ENCODE peak calls at places on chromosomes 5 and 9, in six cellular contexts. A is kidney epithelial cell, O is T-helper 9 cell, X is DMS 273 treated with DMSO at 0.1 percent for 48 hours, Z is neural progenitor cell, G is anterior cingulate cortex. F is an unnamed sample.

GRCh38 chr9:94861589-94862241 is 135.2 kb downstream of the AOPEP start:
- DNase-seq in A (no peak), O (no peak), X (no peak), Z (no peak), G (no peak), F (no peak)

GRCh38 chr5:34001231-34001935 is 6.5 kb downstream of the AMACR start:
- DNase-seq in A (peak; percentile 39), O (no peak), X (peak; percentile 70), Z (peak; percentile 29), G (peak; percentile 21), F (no peak)

GRCh38 chr5:138543730-138544104 is 681 bp upstream of the ETF1 start:
- DNase-seq in A (no peak), O (no peak), X (no peak), Z (no peak), G (no peak), F (no peak)

GRCh38 chr9:17402309-17402708 is 176.6 kb upstream of the SH3GL2 start:
- DNase-seq in A (no peak), O (no peak), X (peak; percentile 15), Z (peak; percentile 60), G (no peak), F (no peak)

GRCh38 chr9:71987471-71988371 is 72.7 kb downstream of the C9orf57 start:
- DNase-seq in A (no peak), O (no peak), X (no peak), Z (no peak), G (no peak), F (no peak)

GRCh38 chr9:92808726-92809451 is 44.3 kb upstream of the BICD2 start:
- DNase-seq in A (peak; percentile 12), O (peak; percentile 36), X (peak; percentile 23), Z (peak; percentile 92), G (peak; percentile 18), F (no peak)

GRCh38 chr5:142246263-142246662 is 78.6 kb downstream of the SPRY4 start:
- DNase-seq in A (no peak), O (no peak), X (no peak), Z (no peak), G (peak; percentile 2), F (peak; percentile 24)

GRCh38 chr9:131020388-131020787 is 11.4 kb downstream of the LAMC3 start:
- DNase-seq in A (peak; percentile 52), O (no peak), X (no peak), Z (no peak), G (no peak), F (no peak)

GRCh38 chr9:22722492-22722891 is 275.9 kb downstream of the DMRTA1 start:
- DNase-seq in A (no peak), O (no peak), X (no peak), Z (no peak), G (no peak), F (no peak)

GRCh38 chr5:31638748-31639418 is at the start of gene PDZD2:
- DNase-seq in A (peak; percentile 16), O (peak; percentile 57), X (peak; percentile 47), Z (peak; percentile 94), G (peak; percentile 79), F (no peak)

GRCh38 chr5:180628211-180628610 is 21.2 kb downstream of the FLT4 start:
- DNase-seq in A (no peak), O (no peak), X (no peak), Z (no peak), G (no peak), F (no peak)

GRCh38 chr9:129458155-129458661 is 162.7 kb downstream of the C9orf50 start:
- DNase-seq in A (no peak), O (peak; percentile 56), X (no peak), Z (no peak), G (no peak), F (no peak)